ENCODE peak calls at places on chromosomes 1 and 21, in ten cellular contexts. One of them, this sample, is unnamed.

GRCh38 chr1:225834417-225835329 is 24.7 kb downstream of the EPHX1 start:
- DNase-seq in choroid plexus epithelial cell: peak; percentile 48
- DNase-seq in Kasumi-1: no peak
- DNase-seq in EL: no peak
- DNase-seq in EH: peak; percentile 76
- DNase-seq in kidney glomerular epithelial cell: no peak
- DNase-seq in M059J: peak; percentile 36
- DNase-seq in NCI-H345: peak; percentile 22
- DNase-seq in RKO: no peak
- DNase-seq in astrocyte of the cerebellum: peak; percentile 83
- DNase-seq in this sample: peak; percentile 93

GRCh38 chr1:172460901-172461315 is 17.0 kb upstream of the PIGC start:
- DNase-seq in Kasumi-1: no peak
- DNase-seq in kidney glomerular epithelial cell: no peak
- DNase-seq in NCI-H345: no peak
- DNase-seq in astrocyte of the cerebellum: no peak
- DNase-seq in M059J: peak; percentile 61
- DNase-seq in RKO: no peak
- DNase-seq in choroid plexus epithelial cell: no peak
- DNase-seq in EL: peak; percentile 23
- DNase-seq in EH: peak; percentile 56
- DNase-seq in this sample: no peak

GRCh38 chr1:116556289-116557006 is 14.4 kb downstream of the CD58 start:
- DNase-seq in M059J: peak; percentile 99
- DNase-seq in RKO: peak; percentile 89
- DNase-seq in choroid plexus epithelial cell: peak; percentile 74
- DNase-seq in EH: peak; percentile 54
- DNase-seq in NCI-H345: no peak
- DNase-seq in kidney glomerular epithelial cell: peak; percentile 23
- DNase-seq in Kasumi-1: no peak
- DNase-seq in EL: peak; percentile 88
- DNase-seq in astrocyte of the cerebellum: peak; percentile 91
- DNase-seq in this sample: no peak

GRCh38 chr1:57066980-57067615 is 101.3 kb upstream of the C8B start:
- DNase-seq in NCI-H345: no peak
- DNase-seq in EL: no peak
- DNase-seq in astrocyte of the cerebellum: no peak
- DNase-seq in M059J: no peak
- DNase-seq in choroid plexus epithelial cell: no peak
- DNase-seq in RKO: no peak
- DNase-seq in kidney glomerular epithelial cell: no peak
- DNase-seq in Kasumi-1: no peak
- DNase-seq in EH: no peak
- DNase-seq in this sample: no peak

GRCh38 chr1:184035719-184036516 is 1.6 kb downstream of the COLGALT2 start:
- DNase-seq in astrocyte of the cerebellum: no peak
- DNase-seq in kidney glomerular epithelial cell: peak; percentile 33
- DNase-seq in EL: no peak
- DNase-seq in RKO: no peak
- DNase-seq in M059J: no peak
- DNase-seq in EH: no peak
- DNase-seq in NCI-H345: no peak
- DNase-seq in choroid plexus epithelial cell: no peak
- DNase-seq in Kasumi-1: no peak
- DNase-seq in this sample: no peak

GRCh38 chr1:43134068-43134467 is 38.0 kb downstream of the EBNA1BP2 start:
- DNase-seq in RKO: no peak
- DNase-seq in EL: no peak
- DNase-seq in EH: no peak
- DNase-seq in choroid plexus epithelial cell: peak; percentile 9
- DNase-seq in kidney glomerular epithelial cell: no peak
- DNase-seq in astrocyte of the cerebellum: no peak
- DNase-seq in Kasumi-1: no peak
- DNase-seq in NCI-H345: no peak
- DNase-seq in M059J: no peak
- DNase-seq in this sample: no peak

GRCh38 chr1:206633708-206634121 is 1.6 kb upstream of the DYRK3 start:
- DNase-seq in EL: peak; percentile 82
- DNase-seq in M059J: peak; percentile 74
- DNase-seq in NCI-H345: no peak
- DNase-seq in astrocyte of the cerebellum: peak; percentile 42
- DNase-seq in choroid plexus epithelial cell: peak; percentile 88
- DNase-seq in RKO: peak; percentile 94
- DNase-seq in kidney glomerular epithelial cell: peak; percentile 56
- DNase-seq in Kasumi-1: no peak
- DNase-seq in EH: peak; percentile 78
- DNase-seq in this sample: no peak

GRCh38 chr1:160096491-160097116 is 1.8 kb downstream of the IGSF8 start:
- DNase-seq in RKO: no peak
- DNase-seq in Kasumi-1: no peak
- DNase-seq in EL: peak; percentile 70
- DNase-seq in NCI-H345: no peak
- DNase-seq in EH: peak; percentile 70
- DNase-seq in kidney glomerular epithelial cell: no peak
- DNase-seq in M059J: peak; percentile 86
- DNase-seq in choroid plexus epithelial cell: peak; percentile 36
- DNase-seq in astrocyte of the cerebellum: no peak
- DNase-seq in this sample: no peak

GRCh38 chr1:7456683-7457082 is 314.4 kb upstream of the VAMP3 start:
- DNase-seq in Kasumi-1: no peak
- DNase-seq in choroid plexus epithelial cell: no peak
- DNase-seq in EH: no peak
- DNase-seq in astrocyte of the cerebellum: no peak
- DNase-seq in EL: no peak
- DNase-seq in NCI-H345: peak; percentile 69
- DNase-seq in M059J: no peak
- DNase-seq in kidney glomerular epithelial cell: no peak
- DNase-seq in RKO: no peak
- DNase-seq in this sample: no peak

GRCh38 chr1:235791532-235792060 is 75.1 kb downstream of the LYST start:
- DNase-seq in kidney glomerular epithelial cell: no peak
- DNase-seq in EH: no peak
- DNase-seq in RKO: no peak
- DNase-seq in EL: no peak
- DNase-seq in choroid plexus epithelial cell: no peak
- DNase-seq in NCI-H345: no peak
- DNase-seq in M059J: no peak
- DNase-seq in astrocyte of the cerebellum: no peak
- DNase-seq in Kasumi-1: no peak
- DNase-seq in this sample: no peak

GRCh38 chr1:24929876-24930702 is at the start of gene RUNX3:
- DNase-seq in NCI-H345: peak; percentile 80
- DNase-seq in kidney glomerular epithelial cell: no peak
- DNase-seq in RKO: no peak
- DNase-seq in astrocyte of the cerebellum: no peak
- DNase-seq in choroid plexus epithelial cell: no peak
- DNase-seq in Kasumi-1: peak; percentile 65
- DNase-seq in EH: peak; percentile 78
- DNase-seq in EL: peak; percentile 73
- DNase-seq in M059J: no peak
- DNase-seq in this sample: peak; percentile 24

GRCh38 chr1:47984175-47984789 is 12.9 kb downstream of the TRABD2B start:
- DNase-seq in EH: no peak
- DNase-seq in RKO: no peak
- DNase-seq in astrocyte of the cerebellum: no peak
- DNase-seq in choroid plexus epithelial cell: no peak
- DNase-seq in Kasumi-1: no peak
- DNase-seq in kidney glomerular epithelial cell: no peak
- DNase-seq in EL: no peak
- DNase-seq in M059J: no peak
- DNase-seq in NCI-H345: no peak
- DNase-seq in this sample: no peak

GRCh38 chr1:161119017-161119378 is 1.1 kb downstream of the NIT1 start:
- DNase-seq in choroid plexus epithelial cell: peak; percentile 36
- DNase-seq in EL: peak; percentile 25
- DNase-seq in NCI-H345: no peak
- DNase-seq in EH: peak; percentile 36
- DNase-seq in M059J: peak; percentile 9
- DNase-seq in RKO: peak; percentile 58
- DNase-seq in Kasumi-1: no peak
- DNase-seq in astrocyte of the cerebellum: no peak
- DNase-seq in kidney glomerular epithelial cell: no peak
- DNase-seq in this sample: no peak

GRCh38 chr1:214280386-214281029 is 451 bp upstream of the SMYD2 start:
- DNase-seq in choroid plexus epithelial cell: peak; percentile 60
- DNase-seq in astrocyte of the cerebellum: no peak
- DNase-seq in EH: peak; percentile 68
- DNase-seq in Kasumi-1: peak; percentile 59
- DNase-seq in RKO: peak; percentile 70
- DNase-seq in EL: peak; percentile 55
- DNase-seq in M059J: peak; percentile 59
- DNase-seq in NCI-H345: peak; percentile 43
- DNase-seq in kidney glomerular epithelial cell: peak; percentile 44
- DNase-seq in this sample: peak; percentile 58

GRCh38 chr21:25371831-25372434 is 235.3 kb downstream of the MRPL39 start:
- DNase-seq in Kasumi-1: no peak
- DNase-seq in RKO: no peak
- DNase-seq in M059J: peak; percentile 42
- DNase-seq in NCI-H345: no peak
- DNase-seq in kidney glomerular epithelial cell: no peak
- DNase-seq in choroid plexus epithelial cell: no peak
- DNase-seq in EH: peak; percentile 21
- DNase-seq in astrocyte of the cerebellum: no peak
- DNase-seq in EL: no peak
- DNase-seq in this sample: no peak

GRCh38 chr1:44826375-44827196 is 16.5 kb downstream of the PTCH2 start:
- DNase-seq in Kasumi-1: peak; percentile 94
- DNase-seq in astrocyte of the cerebellum: no peak
- DNase-seq in RKO: no peak
- DNase-seq in NCI-H345: no peak
- DNase-seq in M059J: no peak
- DNase-seq in choroid plexus epithelial cell: peak; percentile 38
- DNase-seq in kidney glomerular epithelial cell: no peak
- DNase-seq in EH: peak; percentile 19
- DNase-seq in EL: no peak
- DNase-seq in this sample: no peak

GRCh38 chr1:234927312-234927967 is 201.2 kb downstream of the TOMM20 start:
- DNase-seq in Kasumi-1: no peak
- DNase-seq in RKO: no peak
- DNase-seq in NCI-H345: no peak
- DNase-seq in kidney glomerular epithelial cell: no peak
- DNase-seq in astrocyte of the cerebellum: no peak
- DNase-seq in EH: no peak
- DNase-seq in choroid plexus epithelial cell: no peak
- DNase-seq in M059J: no peak
- DNase-seq in EL: no peak
- DNase-seq in this sample: no peak

GRCh38 chr1:41475859-41476567 is 8.5 kb downstream of the EDN2 start:
- DNase-seq in M059J: peak; percentile 64
- DNase-seq in choroid plexus epithelial cell: no peak
- DNase-seq in RKO: no peak
- DNase-seq in NCI-H345: no peak
- DNase-seq in astrocyte of the cerebellum: no peak
- DNase-seq in EH: peak; percentile 74
- DNase-seq in kidney glomerular epithelial cell: no peak
- DNase-seq in EL: peak; percentile 50
- DNase-seq in Kasumi-1: no peak
- DNase-seq in this sample: no peak

GRCh38 chr1:1246601-1247340 is at the start of gene C1QTNF12:
- DNase-seq in NCI-H345: no peak
- DNase-seq in M059J: no peak
- DNase-seq in EL: no peak
- DNase-seq in kidney glomerular epithelial cell: no peak
- DNase-seq in RKO: no peak
- DNase-seq in choroid plexus epithelial cell: no peak
- DNase-seq in Kasumi-1: no peak
- DNase-seq in EH: no peak
- DNase-seq in astrocyte of the cerebellum: no peak
- DNase-seq in this sample: no peak

GRCh38 chr1:9774744-9775679 is 48.8 kb downstream of the CLSTN1 start:
- DNase-seq in NCI-H345: no peak
- DNase-seq in EH: no peak
- DNase-seq in RKO: no peak
- DNase-seq in astrocyte of the cerebellum: no peak
- DNase-seq in EL: no peak
- DNase-seq in Kasumi-1: no peak
- DNase-seq in M059J: no peak
- DNase-seq in kidney glomerular epithelial cell: no peak
- DNase-seq in choroid plexus epithelial cell: no peak
- DNase-seq in this sample: no peak

GRCh38 chr1:53057134-53057533 is 4.9 kb upstream of the PODN start:
- DNase-seq in Kasumi-1: no peak
- DNase-seq in astrocyte of the cerebellum: no peak
- DNase-seq in EL: no peak
- DNase-seq in M059J: peak; percentile 7
- DNase-seq in EH: peak; percentile 73
- DNase-seq in kidney glomerular epithelial cell: no peak
- DNase-seq in choroid plexus epithelial cell: no peak
- DNase-seq in RKO: no peak
- DNase-seq in NCI-H345: no peak
- DNase-seq in this sample: no peak

GRCh38 chr1:92929461-92929860 is 31.8 kb downstream of the DIPK1A start:
- DNase-seq in astrocyte of the cerebellum: no peak
- DNase-seq in EH: no peak
- DNase-seq in EL: no peak
- DNase-seq in M059J: no peak
- DNase-seq in Kasumi-1: no peak
- DNase-seq in RKO: no peak
- DNase-seq in kidney glomerular epithelial cell: no peak
- DNase-seq in NCI-H345: no peak
- DNase-seq in choroid plexus epithelial cell: no peak
- DNase-seq in this sample: no peak

GRCh38 chr1:22600071-22600816 is 36.2 kb upstream of the C1QA start:
- DNase-seq in kidney glomerular epithelial cell: no peak
- DNase-seq in EL: no peak
- DNase-seq in Kasumi-1: no peak
- DNase-seq in choroid plexus epithelial cell: no peak
- DNase-seq in RKO: no peak
- DNase-seq in NCI-H345: no peak
- DNase-seq in astrocyte of the cerebellum: no peak
- DNase-seq in EH: no peak
- DNase-seq in M059J: peak; percentile 48
- DNase-seq in this sample: no peak

GRCh38 chr1:16321176-16321867 is 31.0 kb downstream of the FBXO42 start:
- DNase-seq in kidney glomerular epithelial cell: no peak
- DNase-seq in EH: no peak
- DNase-seq in NCI-H345: no peak
- DNase-seq in astrocyte of the cerebellum: no peak
- DNase-seq in M059J: no peak
- DNase-seq in EL: no peak
- DNase-seq in RKO: no peak
- DNase-seq in Kasumi-1: no peak
- DNase-seq in choroid plexus epithelial cell: peak; percentile 8
- DNase-seq in this sample: no peak

GRCh38 chr1:41416552-41417334 is 55.5 kb downstream of the FOXO6 start:
- DNase-seq in choroid plexus epithelial cell: peak; percentile 78
- DNase-seq in Kasumi-1: peak; percentile 10
- DNase-seq in EH: peak; percentile 78
- DNase-seq in EL: peak; percentile 80
- DNase-seq in NCI-H345: peak; percentile 65
- DNase-seq in astrocyte of the cerebellum: peak; percentile 40
- DNase-seq in M059J: peak; percentile 74
- DNase-seq in kidney glomerular epithelial cell: peak; percentile 81
- DNase-seq in RKO: peak; percentile 76
- DNase-seq in this sample: peak; percentile 65

GRCh38 chr1:205449254-205449749 is 6.5 kb downstream of the BLACAT1 start:
- DNase-seq in choroid plexus epithelial cell: no peak
- DNase-seq in Kasumi-1: no peak
- DNase-seq in astrocyte of the cerebellum: no peak
- DNase-seq in EH: no peak
- DNase-seq in NCI-H345: no peak
- DNase-seq in RKO: no peak
- DNase-seq in EL: no peak
- DNase-seq in kidney glomerular epithelial cell: no peak
- DNase-seq in M059J: no peak
- DNase-seq in this sample: no peak

GRCh38 chr1:12386130-12386529 is 156.3 kb downstream of the VPS13D start:
- DNase-seq in choroid plexus epithelial cell: peak; percentile 36
- DNase-seq in RKO: no peak
- DNase-seq in astrocyte of the cerebellum: peak; percentile 22
- DNase-seq in kidney glomerular epithelial cell: peak; percentile 63
- DNase-seq in M059J: peak; percentile 75
- DNase-seq in Kasumi-1: no peak
- DNase-seq in NCI-H345: no peak
- DNase-seq in EH: no peak
- DNase-seq in EL: no peak
- DNase-seq in this sample: no peak

GRCh38 chr1:222099746-222100145 is 357.9 kb upstream of the DUSP10 start:
- DNase-seq in M059J: no peak
- DNase-seq in Kasumi-1: no peak
- DNase-seq in EH: no peak
- DNase-seq in choroid plexus epithelial cell: no peak
- DNase-seq in RKO: no peak
- DNase-seq in EL: no peak
- DNase-seq in NCI-H345: no peak
- DNase-seq in astrocyte of the cerebellum: no peak
- DNase-seq in kidney glomerular epithelial cell: no peak
- DNase-seq in this sample: no peak